ENCODE peak calls at places on chromosomes 6 and 20, in ten cellular contexts. I is AG08395; D is cardiac fibroblast; L is lower leg skin; B is lung; M is stimulated activated CD8-positive, alpha-beta memory T cell treated with anti-CD3 and anti-CD28 coated beads, Interleukin-2, amount 100 ng/mL, for 1 hour; P is CD4-positive, alpha-beta T cell; E is choroid plexus epithelial cell; R is SW480; W is EH. X is an unnamed sample.

GRCh38 chr6:97053643-97054411 is 129.3 kb downstream of the KLHL32 start:
- DNase-seq in P (no peak), D (peak; percentile 59), R (peak; percentile 6), L (no peak), M (no peak), I (peak; percentile 13), E (peak; percentile 62), B (no peak), W (peak; percentile 18), X (peak; percentile 9)

GRCh38 chr20:50138479-50139393 is 14.8 kb downstream of the PEDS1 start:
- DNase-seq in B (no peak), R (peak; percentile 93), E (no peak), D (peak; percentile 45), M (no peak), W (no peak), P (no peak), L (no peak), I (no peak), X (no peak)

GRCh38 chr20:58019027-58019849 is 209.2 kb downstream of the ANKRD60 start:
- DNase-seq in W (peak; percentile 92), E (peak; percentile 39), P (no peak), I (peak; percentile 91), D (peak; percentile 9), R (peak; percentile 78), M (no peak), B (no peak), L (no peak), X (no peak)

GRCh38 chr6:49336514-49337131 is 126.4 kb downstream of the MMUT start:
- DNase-seq in D (peak; percentile 54), R (no peak), I (no peak), B (no peak), M (no peak), W (peak; percentile 11), L (no peak), E (peak; percentile 63), P (no peak), X (no peak)

GRCh38 chr6:41723178-41723935 is 12.1 kb downstream of the TFEB start:
- DNase-seq in D (peak; percentile 96), R (no peak), P (no peak), W (peak; percentile 95), B (peak; percentile 86), E (peak; percentile 95), I (peak; percentile 97), M (no peak), L (peak; percentile 78), X (peak; percentile 97)

GRCh38 chr6:16440656-16441212 is 202.3 kb downstream of the GMPR start:
- DNase-seq in I (no peak), L (no peak), E (no peak), D (no peak), M (no peak), W (no peak), R (peak; percentile 3), B (no peak), P (no peak), X (no peak)

GRCh38 chr6:135182120-135182992 is 1.2 kb downstream of the MYB start:
- DNase-seq in P (no peak), I (no peak), D (peak; percentile 16), M (no peak), W (peak; percentile 19), L (no peak), E (no peak), R (peak; percentile 56), B (no peak), X (no peak)

GRCh38 chr20:58024241-58024721 is 204.2 kb downstream of the ANKRD60 start:
- DNase-seq in I (no peak), E (no peak), W (no peak), P (no peak), B (no peak), L (no peak), R (no peak), D (no peak), M (no peak), X (no peak)

GRCh38 chr20:62635232-62635631 is 7.1 kb upstream of the SLCO4A1 start:
- DNase-seq in L (no peak), B (no peak), D (no peak), I (no peak), R (no peak), E (no peak), M (no peak), W (no peak), P (no peak), X (no peak)

GRCh38 chr6:155303361-155303870 is 10.9 kb downstream of the TFB1M start:
- DNase-seq in E (peak; percentile 72), D (no peak), R (no peak), M (no peak), B (no peak), P (no peak), I (no peak), W (peak; percentile 53), L (no peak), X (no peak)

GRCh38 chr6:145137425-145137824 is 597.9 kb downstream of the EPM2A start:
- DNase-seq in B (no peak), W (peak; percentile 52), P (no peak), L (no peak), I (peak; percentile 10), E (peak; percentile 55), M (no peak), R (no peak), D (peak; percentile 59), X (no peak)

GRCh38 chr6:108619431-108620197 is 58.9 kb downstream of the FOXO3 start:
- DNase-seq in I (no peak), L (no peak), E (no peak), B (no peak), R (no peak), M (no peak), P (no peak), D (peak; percentile 58), W (no peak), X (peak; percentile 57)

GRCh38 chr6:122069933-122070332 is 329.5 kb upstream of the HSF2 start:
- DNase-seq in L (no peak), B (no peak), P (no peak), W (no peak), R (no peak), D (no peak), I (no peak), E (no peak), M (no peak), X (no peak)

GRCh38 chr6:26020983-26021349 is 58.4 kb downstream of the TRIM38 start:
- DNase-seq in L (peak; percentile 59), M (no peak), I (no peak), D (peak; percentile 79), P (no peak), W (peak; percentile 74), E (peak; percentile 74), B (peak; percentile 53), R (peak; percentile 61), X (peak; percentile 15)

GRCh38 chr20:19692685-19693119 is 65.4 kb upstream of the RIN2 start:
- DNase-seq in B (peak; percentile 59), M (peak; percentile 4), I (peak; percentile 51), L (peak; percentile 49), W (peak; percentile 34), D (peak; percentile 59), E (peak; percentile 56), P (peak; percentile 3), R (peak; percentile 46), X (peak; percentile 83)

GRCh38 chr6:101851911-101852310 is 458.4 kb downstream of the GRIK2 start:
- DNase-seq in R (no peak), B (no peak), D (peak; percentile 77), E (peak; percentile 9), W (peak; percentile 3), L (no peak), M (no peak), P (no peak), I (peak; percentile 6), X (no peak)

GRCh38 chr6:31070711-31071197 is 41.6 kb downstream of the C6orf15 start:
- DNase-seq in E (peak; percentile 94), M (no peak), I (peak; percentile 76), R (peak; percentile 73), W (peak; percentile 81), P (no peak), D (peak; percentile 74), L (peak; percentile 24), B (no peak), X (peak; percentile 72)

GRCh38 chr6:95294047-95294446 is 283.3 kb upstream of the MANEA start:
- DNase-seq in M (no peak), I (no peak), P (no peak), W (no peak), B (no peak), E (no peak), L (no peak), R (no peak), D (no peak), X (no peak)

GRCh38 chr6:153790048-153790447 is 249.0 kb upstream of the OPRM1 start:
- DNase-seq in I (no peak), L (peak; percentile 20), M (no peak), R (peak; percentile 2), P (no peak), E (peak; percentile 99), B (no peak), D (peak; percentile 96), W (peak; percentile 52), X (peak; percentile 22)

GRCh38 chr6:114083251-114083650 is 112.3 kb upstream of the HDAC2 start:
- DNase-seq in B (no peak), L (no peak), E (no peak), P (no peak), M (no peak), R (no peak), W (no peak), I (no peak), D (no peak), X (no peak)

GRCh38 chr6:169085466-169085865 is 168.2 kb downstream of the THBS2 start:
- DNase-seq in I (no peak), M (no peak), R (no peak), P (no peak), D (no peak), W (no peak), E (no peak), B (no peak), L (no peak), X (no peak)

GRCh38 chr20:62752671-62753501 is 43.4 kb upstream of the MRGBP start:
- DNase-seq in D (no peak), E (peak; percentile 16), L (no peak), W (peak; percentile 38), B (no peak), P (no peak), I (no peak), R (no peak), M (no peak), X (no peak)

GRCh38 chr20:56361888-56362287 is 3.1 kb downstream of the FAM210B start:
- DNase-seq in M (no peak), R (no peak), B (no peak), D (no peak), E (no peak), W (no peak), P (no peak), I (no peak), L (no peak), X (no peak)

GRCh38 chr6:16028966-16029365 is 99.9 kb upstream of the MYLIP start:
- DNase-seq in M (no peak), D (no peak), P (no peak), B (no peak), W (no peak), E (no peak), R (no peak), I (no peak), L (no peak), X (no peak)

GRCh38 chr6:144978208-144978607 is 693.1 kb downstream of the UTRN start:
- DNase-seq in E (no peak), L (no peak), B (no peak), R (no peak), P (no peak), D (no peak), I (no peak), M (no peak), W (no peak), X (no peak)

GRCh38 chr6:90026216-90026615 is 131.9 kb downstream of the GJA10 start:
- DNase-seq in I (no peak), D (no peak), R (no peak), L (no peak), E (no peak), W (no peak), M (no peak), B (no peak), P (no peak), X (no peak)

GRCh38 chr20:63934271-63935068 is 21.7 kb downstream of the UCKL1 start:
- DNase-seq in I (no peak), R (no peak), P (no peak), D (no peak), B (no peak), L (no peak), E (peak; percentile 19), M (no peak), W (no peak), X (no peak)

GRCh38 chr6:17640477-17640917 is 40.4 kb downstream of the FAM8A1 start:
- DNase-seq in E (peak; percentile 86), M (no peak), L (no peak), W (peak; percentile 19), P (no peak), D (peak; percentile 82), B (no peak), R (no peak), I (no peak), X (no peak)

X was measured in RWPE1.